ENCODE peak calls at places on chromosome 11, in nine cellular contexts. I is Karpas-422, X is H9, O is endothelial cell of umbilical vein, T is fibroblast of lung, P is GM23248, K is neuronal stem cell, E is neural progenitor cell, C is IMR-90. V is an unnamed sample.

GRCh38 chr11:134574425-134574824 is 162.4 kb upstream of the B3GAT1 start:
- DNase-seq in I (no peak), X (no peak), O (no peak), T (no peak), P (no peak), K (no peak), E (no peak), C (no peak), V (no peak)

GRCh38 chr11:65119670-65119995 is 2.1 kb upstream of the ZNHIT2 start:
- DNase-seq in I (peak; percentile 65), X (no peak), O (no peak), T (no peak), P (no peak), K (no peak), E (no peak), C (no peak), V (no peak)

GRCh38 chr11:1943977-1944376 is 3.2 kb upstream of the MRPL23 start:
- DNase-seq in I (no peak), X (no peak), O (peak; percentile 24), T (peak; percentile 46), P (peak; percentile 36), K (no peak), E (no peak), C (peak; percentile 5), V (peak; percentile 76)

GRCh38 chr11:72244317-72245231 is 598 bp upstream of the PHOX2A start:
- DNase-seq in I (no peak), X (peak; percentile 68), O (no peak), T (no peak), P (no peak), K (no peak), E (peak; percentile 72), C (no peak), V (no peak)

GRCh38 chr11:42890773-42891172 is 421.0 kb upstream of the API5 start:
- DNase-seq in I (no peak), X (no peak), O (no peak), T (no peak), P (no peak), K (no peak), E (no peak), C (no peak), V (no peak)

GRCh38 chr11:74932797-74933196 is 16.1 kb downstream of the XRRA1 start:
- DNase-seq in I (no peak), X (no peak), O (peak; percentile 62), T (peak; percentile 89), P (peak; percentile 63), K (no peak), E (no peak), C (peak; percentile 95), V (peak; percentile 85)

GRCh38 chr11:46305295-46305694 is 27.8 kb downstream of the CREB3L1 start:
- DNase-seq in I (peak; percentile 69), X (no peak), O (no peak), T (no peak), P (peak; percentile 61), K (no peak), E (no peak), C (peak; percentile 35), V (no peak)

GRCh38 chr11:113313601-113314000 is 782 bp upstream of the TTC12 start:
- DNase-seq in I (no peak), X (no peak), O (no peak), T (no peak), P (no peak), K (no peak), E (no peak), C (peak; percentile 8), V (peak; percentile 75)

GRCh38 chr11:2760196-2760871 is 60.5 kb upstream of the KCNQ1OT1 start:
- DNase-seq in I (no peak), X (peak; percentile 14), O (no peak), T (no peak), P (no peak), K (no peak), E (no peak), C (no peak), V (no peak)

DNA sequence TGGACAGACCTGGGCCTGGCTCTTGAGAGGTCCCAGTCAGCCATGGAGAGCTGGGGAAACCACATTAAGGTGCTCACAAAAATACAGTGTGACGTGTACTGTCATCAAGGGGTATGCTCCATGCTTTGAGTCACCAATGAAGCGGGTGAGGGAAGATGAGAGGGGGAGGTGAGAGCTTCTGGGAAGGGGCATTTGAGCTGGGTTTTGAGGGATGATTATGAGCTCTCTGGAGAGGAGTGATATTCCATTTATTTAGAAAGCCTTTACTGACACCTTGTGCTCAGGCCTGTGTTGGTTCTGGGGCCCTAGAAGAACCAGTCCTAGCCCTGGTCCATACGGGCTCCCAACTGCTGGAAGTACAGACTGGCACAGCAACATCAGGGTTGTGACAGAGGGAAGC is 10.4 kb upstream of the ARHGEF17 start:
- DNase-seq in I (no peak), X (no peak), O (no peak), T (no peak), P (no peak), K (no peak), E (no peak), C (no peak), V (no peak)
- H3K4me2 ChIP-seq in I (no peak overlapping the region), X (no peak overlapping the region), O (no peak overlapping the region), T (no peak overlapping the region), P (no peak overlapping the region), K (no peak overlapping the region), E (no peak overlapping the region), C (no peak overlapping the region), V (no peak overlapping the region)

DNA sequence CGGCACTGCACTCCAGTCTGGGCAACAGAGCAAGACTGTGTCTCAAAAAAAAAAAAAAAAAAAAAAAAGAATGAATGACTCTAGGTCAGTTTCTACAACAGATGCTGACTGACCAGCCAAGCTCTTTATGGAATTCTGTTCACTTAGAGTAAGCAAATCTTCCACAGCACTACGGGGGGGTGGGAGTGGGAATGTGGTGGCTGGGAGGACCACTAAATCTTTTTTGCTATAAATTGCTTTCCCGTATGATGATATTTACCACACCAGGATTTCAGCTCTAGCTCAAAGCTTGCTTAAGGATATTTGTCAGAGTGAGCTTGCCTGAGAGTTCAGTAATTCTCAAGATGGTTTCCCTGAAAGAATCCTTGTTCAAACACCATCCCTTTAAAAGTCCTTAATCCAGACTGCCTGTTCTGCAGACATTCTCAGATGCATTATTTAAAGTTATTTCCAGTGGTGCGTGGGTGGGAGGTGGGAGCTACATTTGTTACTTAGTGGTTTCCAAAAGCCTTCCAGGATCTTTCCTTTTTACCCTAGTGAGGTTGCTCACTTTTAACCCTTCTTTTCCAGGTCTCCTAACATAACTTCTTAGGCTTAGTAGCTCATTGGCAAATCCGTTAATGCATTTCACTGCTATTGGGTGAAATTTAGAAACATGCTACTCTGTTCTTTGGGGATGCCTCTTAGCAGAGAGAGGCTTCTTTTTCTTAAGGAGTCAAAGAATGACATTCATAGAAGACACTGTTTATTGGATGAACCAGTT is 65.9 kb downstream of the UBASH3B start:
- DNase-seq in I (no peak), X (no peak), O (no peak), T (peak; percentile 80), P (peak; percentile 42), K (no peak), E (no peak), C (peak; percentile 65), V (no peak)
- H3K9ac ChIP-seq in I (no peak overlapping the region), X (no peak overlapping the region), O (no peak overlapping the region), T (no peak overlapping the region), P (no peak overlapping the region), K (no peak overlapping the region), E (no peak overlapping the region), C (no peak overlapping the region), V (no peak overlapping the region)

GRCh38 chr11:130738618-130739017 is 177.7 kb downstream of the SNX19 start:
- DNase-seq in I (no peak), X (no peak), O (no peak), T (peak; percentile 91), P (peak; percentile 59), K (no peak), E (no peak), C (peak; percentile 66), V (no peak)

GRCh38 chr11:130737041-130737830 is 179.0 kb downstream of the SNX19 start:
- DNase-seq in I (no peak), X (no peak), O (no peak), T (peak; percentile 71), P (no peak), K (no peak), E (no peak), C (no peak), V (no peak)

GRCh38 chr11:130732476-130732875 is 183.8 kb downstream of the SNX19 start:
- DNase-seq in I (no peak), X (no peak), O (no peak), T (no peak), P (no peak), K (no peak), E (no peak), C (peak; percentile 37), V (peak; percentile 16)

GRCh38 chr11:130740819-130741218 is 175.5 kb downstream of the SNX19 start:
- DNase-seq in I (no peak), X (no peak), O (peak; percentile 7), T (peak; percentile 39), P (peak; percentile 50), K (no peak), E (no peak), C (peak; percentile 33), V (no peak)

GRCh38 chr11:130737866-130738431 is 178.3 kb downstream of the SNX19 start:
- DNase-seq in I (no peak), X (no peak), O (peak; percentile 88), T (peak; percentile 98), P (peak; percentile 73), K (no peak), E (no peak), C (peak; percentile 89), V (no peak)
- H3K9me3 ChIP-seq in I (no peaks in the 10 kb centered on the region), X (no peaks in the 10 kb centered on the region), O (no peaks in the 10 kb centered on the region), T (no peaks in the 10 kb centered on the region), P (peaks cover 11% of the 10 kb centered on the region), K (peaks cover 4% of the 10 kb centered on the region), E (peaks cover 6% of the 10 kb centered on the region), C (peaks cover 7% of the 10 kb centered on the region), V (peaks cover 4% of the 10 kb centered on the region)

DNA sequence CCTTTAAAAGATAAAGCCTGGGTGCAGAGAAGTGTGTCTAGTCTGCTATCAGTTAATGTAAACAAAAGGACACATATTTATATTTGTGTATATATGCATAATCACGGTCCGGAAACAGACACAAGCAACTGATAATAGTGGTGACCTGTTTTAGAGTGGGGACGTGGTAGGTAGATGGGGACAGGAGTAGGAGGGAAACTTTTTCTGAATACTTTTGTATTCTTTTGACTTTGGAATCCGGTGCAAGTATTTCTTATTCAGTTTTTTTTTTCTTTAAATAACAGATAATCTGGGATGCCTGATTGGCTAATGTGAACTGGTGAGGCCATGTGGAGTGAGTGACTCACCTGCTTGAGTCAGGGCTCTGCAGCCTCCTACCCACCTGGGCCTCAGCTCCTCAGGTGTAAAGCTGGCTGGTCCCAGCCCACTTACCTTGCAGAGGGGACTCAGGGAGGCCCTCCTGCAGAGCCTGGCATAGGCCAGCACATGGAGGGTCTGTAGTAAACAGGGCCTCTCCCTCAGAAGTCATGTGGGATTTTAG is 15.3 kb downstream of the MICAL2 start:
- DNase-seq in I (no peak), X (no peak), O (no peak), T (peak; percentile 64), P (peak; percentile 53), K (no peak), E (no peak), C (peak; percentile 65), V (peak; percentile 83)
- H3K4me2 ChIP-seq in I (no peak overlapping the region), X (no peak overlapping the region), O (no peak overlapping the region), T (no peak overlapping the region), P (peak overlapping the region; percentile 35), K (no peak overlapping the region), E (no peak overlapping the region), C (no peak overlapping the region), V (peak overlapping the region; percentile 72)